ENCODE peak calls at places on chromosomes 7 and 10, in nine cellular contexts. J is type B pancreatic cell, S is mucosa of gallbladder, W is naive B cell, O is non-pigmented ciliary epithelial cell, N is IMR-90, F is AG04450, P is fibroblast of the aortic adventitia, Q is H1. K is an unnamed sample.
A peak's percentile ranks its signal among the peaks of the same experiment; 100 is the strongest.

GRCh38 chr10:65231148-65231547 is 1694.7 kb upstream of the LRRTM3 start:
- DNase-seq in Q (no peak), F (no peak), O (no peak), J (no peak), P (no peak), W (no peak), S (no peak), N (no peak), K (no peak)

GRCh38 chr10:3874988-3875841 is 90.2 kb upstream of the KLF6 start:
- DNase-seq in P (no peak), Q (no peak), N (no peak), S (no peak), F (no peak), J (no peak), W (peak; percentile 80), O (no peak), K (no peak)

GRCh38 chr7:142535123-142535779 is 214.0 kb upstream of the PRSS1 start:
- DNase-seq in O (peak; percentile 87), Q (no peak), W (peak; percentile 25), F (peak; percentile 69), S (peak; percentile 47), J (no peak), N (peak; percentile 92), P (peak; percentile 91), K (peak; percentile 79)

GRCh38 chr7:143906176-143906575 is 4.2 kb upstream of the TCAF1 start:
- DNase-seq in W (no peak), P (no peak), N (no peak), Q (no peak), O (no peak), S (no peak), J (no peak), F (no peak), K (no peak)

GRCh38 chr10:108598320-108598695 is 1325.0 kb downstream of the XPNPEP1 start:
- DNase-seq in P (no peak), N (no peak), F (no peak), J (no peak), O (no peak), W (no peak), Q (peak; percentile 31), S (no peak), K (no peak)

GRCh38 chr10:97065128-97065527 is 120.6 kb downstream of the SLIT1 start:
- DNase-seq in W (no peak), O (no peak), F (no peak), P (no peak), J (no peak), S (no peak), N (no peak), Q (no peak), K (no peak)

GRCh38 chr10:69883256-69883655 is 81.5 kb downstream of the COL13A1 start:
- DNase-seq in Q (no peak), W (no peak), P (no peak), N (no peak), F (no peak), O (no peak), J (no peak), S (no peak), K (no peak)

GRCh38 chr10:60209874-60210584 is 179.6 kb downstream of the ANK3 start:
- DNase-seq in S (no peak), W (no peak), N (no peak), F (no peak), O (no peak), P (no peak), Q (no peak), J (no peak), K (no peak)

GRCh38 chr10:53022663-53023088 is 250.1 kb upstream of the MBL2 start:
- DNase-seq in P (no peak), O (no peak), S (no peak), J (no peak), F (no peak), W (no peak), Q (peak; percentile 49), N (no peak), K (no peak)

GRCh38 chr10:8049151-8049873 is 5.2 kb upstream of the GATA3 start:
- DNase-seq in J (no peak), W (no peak), S (no peak), N (no peak), P (no peak), Q (no peak), F (no peak), O (no peak), K (no peak)

K was measured in amniotic epithelial cell.